ENCODE peak calls at places on chromosomes 11 and 22, in eight cellular contexts. G is GM04504; V is H4; W is germinal center; I is heart right ventricle; K is activated T-cell treated with anti-CD3 and anti-CD28 coated beads, Interleukin-2, amount 50 U/mL, for 72 hours; B is HTR-8/SVneo; F is activated effector memory CD4-positive, alpha-beta T cell treated with anti-CD3 and anti-CD28 coated beads, Interleukin-2, amount 50 U/mL, for 16 hours. Y is an unnamed sample.

GRCh38 chr22:44497218-44497903 is 672 bp downstream of the RTL6 start:
- DNase-seq in G (peak), V (no peak), W (peak), I (no peak), K (peak), B (no peak), F (peak), Y (no peak)

GRCh38 chr11:128521697-128522062 is 65.7 kb downstream of the ETS1 start:
- DNase-seq in G (no peak), V (no peak), W (peak), I (peak), K (no peak), B (no peak), F (peak), Y (no peak)

GRCh38 chr11:62137881-62138629 is 14.2 kb downstream of the INCENP start:
- DNase-seq in G (no peak), V (no peak), W (no peak), I (no peak), K (no peak), B (no peak), F (peak), Y (no peak)

GRCh38 chr22:22974795-22975580 is 87.4 kb downstream of the IGLL5 start:
- DNase-seq in G (no peak), V (no peak), W (no peak), I (no peak), K (no peak), B (no peak), F (no peak), Y (no peak)

GRCh38 chr11:8081591-8082021 is 595 bp downstream of the TUB start:
- DNase-seq in G (no peak), V (no peak), W (no peak), I (no peak), K (no peak), B (no peak), F (no peak), Y (no peak)

GRCh38 chr11:26949846-26950245 is 44.1 kb upstream of the FIBIN start:
- DNase-seq in G (no peak), V (no peak), W (no peak), I (no peak), K (no peak), B (no peak), F (no peak), Y (no peak)

GRCh38 chr11:63871962-63872832 is 33.3 kb downstream of the MARK2 start:
- DNase-seq in G (peak), V (peak), W (peak), I (peak), K (peak), B (peak), F (peak), Y (peak)

GRCh38 chr22:35904752-35905151 is 123.9 kb downstream of the RBFOX2 start:
- DNase-seq in G (no peak), V (no peak), W (no peak), I (no peak), K (no peak), B (no peak), F (no peak), Y (no peak)

GRCh38 chr11:112129656-112130055 is 34.2 kb downstream of the IL18 start:
- DNase-seq in G (no peak), V (no peak), W (no peak), I (no peak), K (no peak), B (no peak), F (no peak), Y (peak)

GRCh38 chr22:25696763-25697710 is 45.0 kb upstream of the MYO18B start:
- DNase-seq in G (no peak), V (no peak), W (no peak), I (no peak), K (no peak), B (no peak), F (no peak), Y (no peak)

GRCh38 chr11:100203789-100204188 is 483.3 kb upstream of the ARHGAP42 start:
- DNase-seq in G (no peak), V (no peak), W (no peak), I (no peak), K (no peak), B (no peak), F (no peak), Y (no peak)

GRCh38 chr22:49632199-49633009 is 195.3 kb downstream of the BRD1 start:
- DNase-seq in G (peak), V (peak), W (peak), I (peak), K (no peak), B (peak), F (no peak), Y (peak)

GRCh38 chr22:28899199-28899853 is 16.0 kb downstream of the ZNRF3 start:
- DNase-seq in G (no peak), V (peak), W (no peak), I (no peak), K (peak), B (no peak), F (no peak), Y (no peak)

GRCh38 chr11:124644426-124645280 is 22.0 kb downstream of the TBRG1 start:
- DNase-seq in G (peak), V (peak), W (peak), I (peak), K (peak), B (peak), F (peak), Y (peak)

GRCh38 chr22:27476729-27477128 is 324.8 kb downstream of the MN1 start:
- DNase-seq in G (peak), V (peak), W (no peak), I (no peak), K (no peak), B (peak), F (no peak), Y (no peak)

GRCh38 chr11:118870396-118871343 is 13.0 kb upstream of the CXCR5 start:
- DNase-seq in G (peak), V (no peak), W (peak), I (peak), K (no peak), B (no peak), F (no peak), Y (peak)

GRCh38 chr11:94793822-94794221 is 25.7 kb downstream of the AMOTL1 start:
- DNase-seq in G (no peak), V (no peak), W (no peak), I (no peak), K (no peak), B (no peak), F (no peak), Y (no peak)

GRCh38 chr22:37731804-37732471 is 35.1 kb downstream of the TRIOBP start:
- DNase-seq in G (no peak), V (no peak), W (no peak), I (no peak), K (no peak), B (no peak), F (no peak), Y (no peak)

GRCh38 chr11:20530942-20531703 is 68.3 kb upstream of the SLC6A5 start:
- DNase-seq in G (no peak), V (no peak), W (peak), I (no peak), K (no peak), B (no peak), F (no peak), Y (no peak)

GRCh38 chr22:17963015-17963414 is 61.3 kb downstream of the MICAL3 start:
- DNase-seq in G (no peak), V (no peak), W (no peak), I (no peak), K (no peak), B (no peak), F (no peak), Y (no peak)

GRCh38 chr11:125329786-125330185 is 165.2 kb downstream of the PKNOX2 start:
- DNase-seq in G (no peak), V (no peak), W (no peak), I (no peak), K (no peak), B (no peak), F (no peak), Y (no peak)

GRCh38 chr11:15563054-15563453 is 448.3 kb downstream of the INSC start:
- DNase-seq in G (no peak), V (no peak), W (no peak), I (no peak), K (no peak), B (no peak), F (no peak), Y (no peak)

Y was measured in Ammon's horn.